ENCODE peak calls at places on chromosomes 7 and 10, in seven cellular contexts. A, E, S, L, R, I and M are unnamed samples.

GRCh38 chr7:73966941-73967831 is 60.8 kb upstream of the ELN start:
- DNase-seq in R (no peak), L (no peak), S (peak; percentile 12), I (no peak), E (no peak), A (no peak), M (no peak)

GRCh38 chr10:26334932-26335573 is 103.1 kb upstream of the APBB1IP start:
- DNase-seq in I (peak; percentile 34), A (peak; percentile 39), L (peak; percentile 47), E (peak; percentile 81), R (peak; percentile 30), S (peak; percentile 57), M (peak; percentile 56)

GRCh38 chr10:45368181-45368580 is 5.8 kb upstream of the ALOX5 start:
- DNase-seq in S (no peak), R (no peak), A (no peak), I (no peak), L (no peak), E (no peak), M (no peak)

GRCh38 chr7:4745971-4746919 is 29.2 kb upstream of the AP5Z1 start:
- DNase-seq in L (no peak), A (no peak), S (no peak), R (no peak), I (no peak), E (peak; percentile 81), M (no peak)

GRCh38 chr7:85324145-85324799 is 137.4 kb upstream of the SEMA3D start:
- DNase-seq in L (no peak), R (no peak), S (no peak), E (no peak), I (no peak), A (no peak), M (no peak)

GRCh38 chr10:97204826-97205679 is 19.3 kb upstream of the SLIT1 start:
- DNase-seq in R (no peak), S (no peak), L (no peak), E (no peak), I (no peak), A (no peak), M (no peak)

GRCh38 chr7:6729492-6730342 is 23.0 kb upstream of the ZNF12 start:
- DNase-seq in E (peak; percentile 90), L (peak; percentile 79), A (peak; percentile 71), S (peak; percentile 94), R (peak; percentile 94), I (peak; percentile 91), M (peak; percentile 76)

GRCh38 chr7:69645683-69646082 is 47.4 kb downstream of the AUTS2 start:
- DNase-seq in A (no peak), R (no peak), L (no peak), I (no peak), E (no peak), S (no peak), M (no peak)

GRCh38 chr7:10537764-10538163 is 435.9 kb upstream of the PHF14 start:
- DNase-seq in S (no peak), I (no peak), E (no peak), A (no peak), L (no peak), R (no peak), M (no peak)

GRCh38 chr7:1825877-1826741 is 156.0 kb downstream of the ELFN1 start:
- DNase-seq in I (no peak), A (no peak), S (no peak), L (no peak), E (no peak), R (no peak), M (no peak)

GRCh38 chr7:156034397-156034796 is 222.1 kb upstream of the SHH start:
- DNase-seq in L (no peak), E (no peak), S (no peak), R (no peak), I (no peak), A (no peak), M (no peak)

GRCh38 chr7:138243430-138243829 is 167.2 kb downstream of the AKR1D1 start:
- DNase-seq in I (no peak), A (no peak), L (no peak), E (no peak), R (peak; percentile 16), S (peak; percentile 89), M (no peak)

GRCh38 chr7:2380461-2380860 is 22.9 kb upstream of the CHST12 start:
- DNase-seq in S (no peak), L (no peak), A (no peak), I (no peak), R (no peak), E (no peak), M (no peak)

GRCh38 chr7:156935250-156935649 is 14.3 kb upstream of the NOM1 start:
- DNase-seq in R (no peak), L (no peak), S (no peak), E (no peak), I (no peak), A (no peak), M (no peak)

GRCh38 chr7:47407821-47408674 is 173.9 kb downstream of the TNS3 start:
- DNase-seq in E (no peak), L (no peak), I (no peak), R (no peak), A (no peak), S (no peak), M (no peak)

GRCh38 chr10:97138777-97139317 is 46.9 kb downstream of the SLIT1 start:
- DNase-seq in E (no peak), L (no peak), R (peak; percentile 23), I (no peak), A (no peak), S (no peak), M (no peak)

GRCh38 chr10:71085689-71086438 is 126.5 kb upstream of the UNC5B start:
- DNase-seq in I (no peak), A (no peak), L (no peak), R (peak; percentile 2), S (peak; percentile 7), E (no peak), M (no peak)

GRCh38 chr10:133343557-133343956 is 3.6 kb upstream of the PRAP1 start:
- DNase-seq in I (no peak), S (no peak), A (no peak), L (no peak), R (no peak), E (no peak), M (no peak)

GRCh38 chr7:30674420-30674819 is 7.8 kb downstream of the CRHR2 start:
- DNase-seq in A (no peak), L (no peak), E (no peak), R (no peak), I (no peak), S (no peak), M (no peak)

GRCh38 chr10:43075612-43076003 is 1.3 kb upstream of the RET start:
- DNase-seq in I (no peak), S (no peak), E (no peak), A (no peak), R (no peak), L (no peak), M (no peak)

GRCh38 chr10:48494611-48495010 is 110.3 kb downstream of the ARHGAP22 start:
- DNase-seq in R (no peak), L (no peak), I (no peak), E (no peak), S (no peak), A (no peak), M (no peak)

GRCh38 chr10:90193240-90193985 is 492.0 kb downstream of the KIF20B start:
- DNase-seq in R (no peak), E (no peak), I (no peak), L (no peak), S (no peak), A (no peak), M (no peak)

GRCh38 chr7:155979994-155980393 is 167.7 kb upstream of the SHH start:
- DNase-seq in L (no peak), A (no peak), R (no peak), I (peak; percentile 12), E (no peak), S (no peak), M (no peak)

GRCh38 chr7:131976411-131976810 is 420.0 kb upstream of the PODXL start:
- DNase-seq in I (no peak), R (no peak), L (no peak), S (no peak), E (no peak), A (no peak), M (no peak)

GRCh38 chr10:1109795-1110673 is 53.8 kb downstream of the WDR37 start:
- DNase-seq in R (no peak), I (no peak), S (peak; percentile 34), A (peak; percentile 62), L (no peak), E (peak; percentile 94), M (peak; percentile 71)

GRCh38 chr10:128417776-128418175 is 291.6 kb upstream of the MKI67 start:
- DNase-seq in E (no peak), S (no peak), A (no peak), L (no peak), I (no peak), R (no peak), M (no peak)

GRCh38 chr7:99762680-99763327 is 21.2 kb downstream of the CYP3A4 start:
- DNase-seq in S (no peak), A (no peak), L (no peak), I (peak; percentile 24), E (no peak), R (peak; percentile 37), M (no peak)

GRCh38 chr7:51067757-51068156 is 248.9 kb downstream of the COBL start:
- DNase-seq in R (peak; percentile 76), E (peak; percentile 54), S (peak; percentile 51), I (peak; percentile 72), A (no peak), L (no peak), M (no peak)